ENCODE peak calls at places on chromosomes 5 and 9, in nine cellular contexts. T is PC-9, W is WERI-Rb-1, N is IMR-90, L is ovary, X is AG10803, D is RWPE1, E is neural progenitor cell, K is choroid plexus epithelial cell. Z is an unnamed sample.

GRCh38 chr5:139147743-139148079 is 50.5 kb downstream of the SIL1 start:
- DNase-seq in T (no peak), W (no peak), N (peak), L (peak), X (peak), D (peak), E (no peak), K (peak), Z (peak)

GRCh38 chr5:135210286-135211055 is 176.4 kb upstream of the PITX1 start:
- DNase-seq in T (no peak), W (peak), N (no peak), L (no peak), X (no peak), D (no peak), E (no peak), K (no peak), Z (no peak)

GRCh38 chr5:178385472-178385853 is 152.9 kb upstream of the PHYKPL start:
- DNase-seq in T (no peak), W (peak), N (peak), L (peak), X (peak), D (peak), E (no peak), K (no peak), Z (peak)

GRCh38 chr5:132457371-132458225 is 33.0 kb downstream of the IRF1 start:
- DNase-seq in T (no peak), W (no peak), N (peak), L (peak), X (peak), D (no peak), E (no peak), K (peak), Z (peak)

GRCh38 chr5:14475013-14475412 is 106.6 kb upstream of the OTULINL start:
- DNase-seq in T (peak), W (no peak), N (no peak), L (no peak), X (no peak), D (peak), E (no peak), K (no peak), Z (no peak)

GRCh38 chr5:62286834-62287611 is 19.0 kb upstream of the KIF2A start:
- DNase-seq in T (no peak), W (no peak), N (no peak), L (no peak), X (no peak), D (no peak), E (no peak), K (no peak), Z (no peak)

GRCh38 chr9:134960701-134961181 is 43.0 kb upstream of the FCN1 start:
- DNase-seq in T (no peak), W (peak), N (no peak), L (peak), X (no peak), D (no peak), E (no peak), K (no peak), Z (no peak)

GRCh38 chr5:24245821-24246220 is 399.0 kb downstream of the CDH10 start:
- DNase-seq in T (no peak), W (no peak), N (no peak), L (no peak), X (no peak), D (no peak), E (no peak), K (no peak), Z (no peak)

GRCh38 chr5:171537463-171537862 is 118.0 kb downstream of the FGF18 start:
- DNase-seq in T (peak), W (no peak), N (no peak), L (no peak), X (peak), D (no peak), E (no peak), K (peak), Z (peak)

GRCh38 chr5:1901081-1901480 is 18.4 kb upstream of the IRX4 start:
- DNase-seq in T (no peak), W (no peak), N (no peak), L (no peak), X (peak), D (no peak), E (no peak), K (no peak), Z (peak)

DNA sequence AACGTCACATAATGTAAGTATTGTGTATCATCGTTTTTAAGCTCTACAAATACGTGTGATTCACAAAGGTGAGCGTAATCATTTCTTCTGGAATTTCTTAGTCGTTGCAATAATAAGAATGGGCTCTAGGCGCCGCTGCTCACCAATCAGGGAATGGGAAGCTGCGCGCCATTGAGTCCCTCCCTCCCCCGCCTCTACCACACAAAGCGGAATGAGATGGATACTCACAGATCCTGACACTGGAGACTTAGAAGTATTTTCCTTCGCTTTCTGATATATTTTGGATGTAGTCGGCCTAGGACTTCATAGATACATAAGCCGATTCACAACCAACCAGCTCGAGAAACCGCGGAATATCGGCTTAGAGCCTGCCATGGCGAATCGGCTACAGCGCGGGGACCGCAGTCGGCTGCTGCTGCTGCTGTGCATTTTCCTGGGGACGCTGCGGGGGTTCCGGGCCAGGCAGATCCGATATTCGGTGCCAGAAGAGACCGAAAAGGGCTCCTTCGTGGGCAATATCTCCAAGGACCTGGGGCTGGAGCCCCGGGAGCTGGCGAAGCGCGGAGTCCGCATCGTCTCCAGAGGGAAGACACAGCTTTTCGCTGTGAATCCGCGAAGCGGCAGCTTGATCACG is at the start of gene PCDHGA11:
- DNase-seq in T (peak), W (peak), N (peak), L (no peak), X (peak), D (no peak), E (peak), K (peak), Z (peak)
- TF ChIP-seq CTCF in T (peak), W (no peak), N (peak), L (no peak), X (peak), D (no peak), E (peak), K (peak), Z (peak)

GRCh38 chr5:67678594-67678993 is 482.0 kb upstream of the CD180 start:
- DNase-seq in T (no peak), W (no peak), N (no peak), L (no peak), X (no peak), D (no peak), E (no peak), K (no peak), Z (no peak)
- TF ChIP-seq CTCF in T (no peak), W (no peak), N (no peak), L (no peak), X (no peak), D (no peak), E (no peak), K (no peak), Z (no peak)

DNA sequence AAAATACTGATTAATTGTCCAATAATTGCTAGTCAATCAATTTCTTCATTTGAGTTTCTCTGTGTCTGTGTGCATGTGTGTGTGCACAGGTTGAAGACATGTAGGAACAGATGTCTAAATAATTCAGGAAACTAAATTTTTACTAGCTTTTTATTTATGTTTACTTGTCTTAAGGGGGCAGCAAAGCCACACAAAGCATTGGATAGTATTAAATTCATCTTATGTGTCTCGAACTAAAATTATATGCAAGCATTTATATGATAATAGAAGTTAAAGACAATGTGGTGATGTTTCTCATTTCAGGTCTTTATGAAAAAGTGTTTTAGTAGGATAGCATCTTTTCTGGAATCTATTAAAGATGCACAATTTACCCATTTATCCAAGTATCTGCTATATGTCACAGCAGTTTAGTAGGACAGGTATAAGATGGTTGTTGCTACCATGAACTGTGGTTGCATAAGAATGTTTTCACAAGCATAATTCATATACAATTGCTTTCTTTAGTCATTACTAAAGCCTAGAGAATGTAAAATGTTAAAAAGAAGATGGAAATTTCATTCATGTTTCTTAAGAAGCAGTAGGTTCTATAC is 784.6 kb upstream of the NUDT12 start:
- DNase-seq in T (no peak), W (peak), N (peak), L (no peak), X (peak), D (no peak), E (peak), K (peak), Z (peak)
- TF ChIP-seq CTCF in T (peak), W (no peak), N (peak), L (peak), X (no peak), D (peak), E (peak), K (peak), Z (peak)

DNA sequence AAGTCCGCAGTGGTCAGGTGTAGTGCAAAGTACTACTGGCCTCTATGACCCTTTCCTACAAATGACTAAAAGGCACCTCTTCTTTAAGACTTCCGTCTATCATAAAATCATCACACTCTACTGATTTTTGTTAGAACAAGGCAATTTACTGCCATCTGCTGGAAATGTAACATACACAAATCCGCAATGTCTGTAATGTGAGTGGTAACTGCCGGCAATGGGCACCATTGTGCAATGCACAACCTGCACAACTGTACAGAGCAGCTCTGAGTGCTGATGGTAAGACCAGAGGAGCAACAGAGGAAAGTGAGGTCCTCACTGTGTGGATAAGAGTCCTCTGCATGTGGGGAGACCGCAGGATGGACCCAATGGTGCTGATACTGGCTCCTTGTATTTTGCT is 103.8 kb downstream of the ATPSCKMT start:
- DNase-seq in T (peak), W (no peak), N (peak), L (no peak), X (peak), D (peak), E (no peak), K (peak), Z (peak)
- TF ChIP-seq CTCF in T (peak), W (no peak), N (peak), L (no peak), X (peak), D (peak), E (peak), K (peak), Z (peak)